ENCODE peak calls at places on chromosomes 11 and 22, in ten cellular contexts. V is psoas muscle, H is prostate gland, U is hepatocyte, B is cardiac muscle cell, A is A549, L is AG04450, O is right atrium auricular region, M is lung, S is colonic mucosa. W is an unnamed sample.

GRCh38 chr22:44361391-44362126 is 48.8 kb upstream of the SHISAL1 start:
- DNase-seq in U (no peak), M (no peak), A (no peak), O (no peak), L (no peak), S (no peak), V (peak), H (no peak), B (no peak), W (peak)

GRCh38 chr22:41596776-41597634 is 7.4 kb upstream of the PMM1 start:
- DNase-seq in H (peak), S (peak), L (no peak), A (peak), B (peak), O (no peak), V (peak), M (peak), U (peak), W (no peak)

GRCh38 chr11:65444314-65445051 is 21.9 kb downstream of the NEAT1 start:
- DNase-seq in S (no peak), M (peak), U (no peak), L (no peak), V (peak), H (peak), A (no peak), B (peak), O (peak), W (no peak)

GRCh38 chr22:44486538-44486937 is 11.5 kb downstream of the RTL6 start:
- DNase-seq in A (peak), S (no peak), M (no peak), O (peak), B (peak), H (no peak), U (peak), V (no peak), L (no peak), W (no peak)

GRCh38 chr11:76781861-76782500 is 1.2 kb upstream of the TSKU start:
- DNase-seq in S (no peak), L (no peak), A (no peak), M (no peak), U (no peak), O (no peak), V (no peak), B (no peak), H (peak), W (no peak)

GRCh38 chr11:96200243-96200642 is 142.8 kb downstream of the MAML2 start:
- DNase-seq in V (no peak), A (no peak), B (peak), H (no peak), S (no peak), L (peak), M (no peak), U (no peak), O (no peak), W (no peak)

GRCh38 chr11:1470681-1471611 is 15.6 kb downstream of the MOB2 start:
- DNase-seq in S (no peak), H (no peak), V (peak), M (no peak), O (no peak), A (no peak), U (no peak), B (no peak), L (no peak), W (no peak)

GRCh38 chr11:12180257-12181205 is 70.1 kb downstream of the MICAL2 start:
- DNase-seq in V (no peak), A (no peak), B (peak), U (no peak), O (no peak), H (no peak), S (no peak), M (no peak), L (no peak), W (no peak)

GRCh38 chr11:561148-562003 is 606 bp downstream of the RASSF7 start:
- DNase-seq in O (no peak), U (peak), H (no peak), B (no peak), M (peak), L (no peak), S (peak), V (no peak), A (peak), W (no peak)

GRCh38 chr11:1600626-1601025 is 2.5 kb upstream of the KRTAP5-2 start:
- DNase-seq in L (no peak), H (no peak), S (no peak), U (no peak), M (no peak), A (no peak), B (no peak), O (no peak), V (no peak), W (no peak)

GRCh38 chr11:64545605-64546004 is 45.4 kb upstream of the SLC22A12 start:
- DNase-seq in U (no peak), B (peak), O (no peak), S (no peak), A (peak), V (peak), H (no peak), L (peak), M (no peak), W (peak)

GRCh38 chr11:1123970-1124369 is 33.8 kb upstream of the MUC5AC start:
- DNase-seq in L (no peak), B (no peak), O (no peak), U (no peak), M (no peak), S (no peak), H (no peak), V (peak), A (no peak), W (no peak)

GRCh38 chr11:113372317-113372716 is 15.3 kb upstream of the ANKK1 start:
- DNase-seq in B (peak), O (no peak), U (no peak), L (no peak), S (no peak), M (no peak), H (no peak), V (no peak), A (no peak), W (no peak)
- TF ChIP-seq CTCF in B (peak), O (no peak), U (peak), L (peak), S (no peak), M (no peak), H (no peak), V (no peak), A (no peak), W (peak)

DNA sequence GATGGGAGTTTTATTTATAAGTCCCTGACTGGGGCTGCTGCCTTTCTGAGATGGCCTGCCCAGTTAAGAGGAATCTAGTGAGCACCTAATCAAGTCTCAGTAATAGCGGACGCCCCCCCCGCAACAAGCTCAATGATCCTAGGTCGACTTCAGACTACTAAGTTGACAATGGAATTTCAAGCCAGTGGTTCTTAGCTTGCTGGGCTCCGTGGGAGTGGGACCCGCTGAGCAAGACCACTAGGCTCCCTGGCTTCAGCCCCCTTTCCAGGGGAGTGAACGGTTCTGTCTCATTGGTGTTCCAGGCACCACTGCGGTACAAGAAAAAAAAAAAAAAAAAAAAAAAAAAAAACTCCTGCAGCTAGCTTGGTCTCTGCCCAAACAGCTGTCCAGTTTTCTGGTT is 156.8 kb upstream of the CARD18 start:
- DNase-seq in V (peak), S (no peak), O (no peak), B (no peak), U (no peak), L (no peak), M (no peak), A (no peak), H (no peak), W (no peak)
- H3K27ac ChIP-seq in V (no peak), S (no peak), O (no peak), B (no peak), U (no peak), L (no peak), M (no peak), A (no peak), H (no peak), W (no peak)

GRCh38 chr11:131917634-131918384 is 547.4 kb downstream of the NTM start:
- DNase-seq in A (no peak), M (no peak), U (no peak), L (no peak), B (no peak), S (no peak), V (no peak), O (no peak), H (no peak), W (no peak)

GRCh38 chr11:131912127-131912526 is 541.7 kb downstream of the NTM start:
- DNase-seq in V (no peak), H (no peak), M (no peak), O (no peak), A (no peak), U (no peak), S (no peak), L (no peak), B (no peak), W (no peak)

GRCh38 chr11:131916633-131917032 is 546.2 kb downstream of the NTM start:
- DNase-seq in A (no peak), M (no peak), O (no peak), V (no peak), U (no peak), H (no peak), S (no peak), L (no peak), B (no peak), W (no peak)

GRCh38 chr11:131913267-131913666 is 542.9 kb downstream of the NTM start:
- DNase-seq in H (no peak), O (no peak), B (no peak), M (no peak), S (no peak), L (no peak), A (no peak), U (no peak), V (no peak), W (no peak)

GRCh38 chr11:131914299-131914902 is 544.0 kb downstream of the NTM start:
- DNase-seq in A (no peak), O (no peak), B (peak), H (no peak), U (no peak), L (no peak), M (no peak), V (no peak), S (no peak), W (no peak)
- TF ChIP-seq CTCF in A (no peak), O (no peak), B (peak), H (no peak), U (peak), L (peak), M (no peak), V (no peak), S (no peak), W (peak)

GRCh38 chr22:46195487-46196165 is 45.3 kb downstream of the PPARA start:
- DNase-seq in B (no peak), A (no peak), S (peak), L (peak), V (no peak), H (no peak), M (no peak), O (no peak), U (no peak), W (no peak)
- H3K27ac ChIP-seq in B (no peak), A (no peak), S (peak), L (no peak), V (peak), H (no peak), M (peak), O (peak), U (no peak), W (no peak)

GRCh38 chr11:57087966-57088365 is 93.8 kb upstream of the LRRC55 start:
- DNase-seq in L (no peak), B (no peak), V (no peak), U (no peak), M (no peak), S (no peak), H (no peak), O (no peak), A (no peak), W (no peak)

GRCh38 chr11:57082125-57082524 is 93.4 kb downstream of the OR5AK2 start:
- DNase-seq in U (no peak), S (no peak), O (no peak), H (no peak), B (no peak), L (no peak), V (no peak), M (no peak), A (no peak), W (no peak)

GRCh38 chr11:57081356-57081755 is 92.6 kb downstream of the OR5AK2 start:
- DNase-seq in A (no peak), M (no peak), O (no peak), H (no peak), S (no peak), U (no peak), L (no peak), B (no peak), V (no peak), W (no peak)

GRCh38 chr11:57083641-57084385 is 95.1 kb downstream of the OR5AK2 start:
- DNase-seq in M (no peak), V (no peak), S (no peak), H (peak), L (no peak), O (no peak), U (no peak), B (no peak), A (no peak), W (no peak)

DNA sequence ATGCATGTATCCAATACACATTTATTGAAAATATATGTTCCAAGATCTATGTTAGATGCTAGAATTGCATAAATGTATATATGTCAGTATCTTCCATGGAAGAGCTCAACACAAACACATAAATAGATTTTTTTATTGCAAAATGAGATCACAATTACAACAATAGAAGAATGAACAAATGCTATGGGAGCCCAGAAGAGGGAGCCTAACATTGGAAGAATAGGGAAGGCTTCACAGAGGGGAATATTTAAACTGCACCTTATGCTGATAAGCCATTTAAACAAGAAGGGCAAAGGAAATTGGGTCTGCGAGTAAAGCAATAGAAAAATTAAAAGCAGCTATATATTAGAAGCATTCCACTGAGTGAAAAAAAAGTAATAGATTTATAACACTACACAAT is 96.1 kb upstream of the LRRC55 start:
- DNase-seq in O (no peak), B (no peak), H (no peak), M (no peak), V (no peak), S (no peak), U (no peak), A (no peak), L (no peak), W (no peak)
- TF ChIP-seq CTCF in O (no peak), B (peak), H (no peak), M (no peak), V (no peak), S (no peak), U (peak), A (no peak), L (peak), W (peak)

GRCh38 chr11:117817213-117818035 is 7.1 kb downstream of the FXYD2 start:
- DNase-seq in S (peak), O (peak), B (peak), A (peak), M (peak), L (peak), V (peak), H (peak), U (peak), W (no peak)
- H3K27ac ChIP-seq in S (peak), O (peak), B (no peak), A (peak), M (peak), L (no peak), V (no peak), H (no peak), U (peak), W (no peak)

W was measured in RWPE2.